ENCODE peak calls at places on chromosomes 4 and X, in seven cellular contexts. F, R, K, O, S, D and E are unnamed samples.

GRCh38 chrX:129984196-129984962 is 1.9 kb downstream of the BCORL1 start:
- DNase-seq in F (no peak), R (no peak), K (no peak), O (peak), S (no peak), D (no peak), E (no peak)

GRCh38 chr4:126448093-126448820 is 1133.5 kb downstream of the FAT4 start:
- DNase-seq in F (no peak), R (no peak), K (no peak), O (no peak), S (no peak), D (no peak), E (no peak)

GRCh38 chr4:138110815-138111214 is 131.3 kb downstream of the SLC7A11 start:
- DNase-seq in F (peak), R (no peak), K (peak), O (no peak), S (peak), D (peak), E (peak)

GRCh38 chrX:141405878-141406492 is 163.7 kb upstream of the SPANXC start:
- DNase-seq in F (peak), R (peak), K (peak), O (no peak), S (peak), D (peak), E (peak)

GRCh38 chrX:123330229-123330942 is 146.3 kb downstream of the GRIA3 start:
- DNase-seq in F (peak), R (no peak), K (no peak), O (no peak), S (no peak), D (no peak), E (no peak)

GRCh38 chr4:99710681-99711345 is 53.2 kb upstream of the C4orf54 start:
- DNase-seq in F (peak), R (no peak), K (no peak), O (no peak), S (no peak), D (peak), E (no peak)

GRCh38 chr4:183241771-183242170 is 78.3 kb downstream of the CLDN22 start:
- DNase-seq in F (no peak), R (no peak), K (peak), O (no peak), S (peak), D (no peak), E (peak)

GRCh38 chr4:139738846-139739613 is 73.4 kb downstream of the MGST2 start:
- DNase-seq in F (no peak), R (no peak), K (no peak), O (no peak), S (no peak), D (no peak), E (peak)

GRCh38 chrX:8692886-8693285 is 39.1 kb downstream of the ANOS1 start:
- DNase-seq in F (peak), R (peak), K (peak), O (no peak), S (peak), D (no peak), E (no peak)

GRCh38 chr4:85368240-85368639 is 106.7 kb upstream of the ARHGAP24 start:
- DNase-seq in F (no peak), R (no peak), K (no peak), O (no peak), S (no peak), D (no peak), E (no peak)

GRCh38 chr4:159547645-159548308 is 444.9 kb downstream of the RAPGEF2 start:
- DNase-seq in F (peak), R (peak), K (peak), O (no peak), S (no peak), D (peak), E (peak)

GRCh38 chrX:24987731-24988130 is 28.0 kb downstream of the ARX start:
- DNase-seq in F (no peak), R (no peak), K (no peak), O (no peak), S (no peak), D (no peak), E (no peak)

GRCh38 chrX:24981030-24981429 is 34.7 kb downstream of the ARX start:
- DNase-seq in F (no peak), R (no peak), K (no peak), O (no peak), S (no peak), D (no peak), E (no peak)

GRCh38 chrX:24985120-24985519 is 30.6 kb downstream of the ARX start:
- DNase-seq in F (no peak), R (no peak), K (no peak), O (no peak), S (no peak), D (no peak), E (no peak)

GRCh38 chrX:24982306-24982965 is 33.3 kb downstream of the ARX start:
- DNase-seq in F (no peak), R (no peak), K (peak), O (no peak), S (no peak), D (no peak), E (peak)

DNA sequence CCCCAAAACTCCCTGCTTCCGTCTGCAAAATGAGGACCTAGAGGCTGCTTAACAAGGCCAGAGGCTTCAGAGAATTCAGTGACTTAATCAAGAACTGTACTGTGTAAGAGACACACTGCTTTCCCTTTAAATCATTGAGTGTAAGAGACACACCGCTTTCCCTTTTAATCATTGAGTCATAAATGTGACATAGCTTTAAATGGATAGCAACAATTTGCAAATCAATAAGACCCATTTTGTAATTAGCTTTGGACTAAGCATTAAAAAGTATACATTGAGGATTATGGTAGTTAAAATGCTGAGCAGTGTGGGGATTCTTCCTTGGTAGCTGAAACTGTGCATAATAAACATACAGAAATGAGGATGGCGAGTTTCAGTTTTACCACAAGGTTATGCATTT is 31.8 kb downstream of the ARX start:
- DNase-seq in F (no peak), R (no peak), K (no peak), O (no peak), S (no peak), D (no peak), E (no peak)
- H3K4me3 ChIP-seq in F (no peak), R (no peak), K (no peak), O (no peak), S (no peak), D (no peak), E (no peak)

GRCh38 chrX:132171478-132171877 is 43.7 kb upstream of the FRMD7 start:
- DNase-seq in F (no peak), R (no peak), K (peak), O (no peak), S (peak), D (no peak), E (peak)
- TF ChIP-seq CTCF in F (no peak), R (no peak), K (no peak), O (no peak), S (no peak), D (no peak), E (peak)

GRCh38 chrX:15882704-15883539 is 28.3 kb upstream of the AP1S2 start:
- DNase-seq in F (peak), R (peak), K (peak), O (no peak), S (peak), D (no peak), E (peak)
- H3K4me3 ChIP-seq in F (no peak), R (no peak), K (no peak), O (no peak), S (no peak), D (no peak), E (no peak)

GRCh38 chr4:155734951-155735350 is 23.9 kb upstream of the GUCY1B1 start:
- DNase-seq in F (no peak), R (no peak), K (no peak), O (no peak), S (no peak), D (no peak), E (no peak)
- TF ChIP-seq CTCF in F (no peak), R (no peak), K (no peak), O (no peak), S (no peak), D (no peak), E (no peak)

GRCh38 chr4:144646523-144647094 is 653 bp downstream of the HHIP start:
- DNase-seq in F (no peak), R (peak), K (peak), O (peak), S (peak), D (no peak), E (peak)
- H3K4me3 ChIP-seq in F (peak), R (peak), K (peak), O (no peak), S (peak), D (peak), E (peak)